ENCODE peak calls at places on chromosomes 5 and 9, in five cellular contexts. O is aorta, W is esophagus squamous epithelium, X is ovary, Y is lower lobe of right lung. H is an unnamed sample.

GRCh38 chr5:168883253-168883880 is 304.2 kb upstream of the PANK3 start:
- DNase-seq in O (no peak), W (no peak), X (no peak), Y (no peak), H (no peak)

GRCh38 chr5:136006164-136006563 is 22.6 kb upstream of the TGFBI start:
- DNase-seq in O (no peak), W (no peak), X (no peak), Y (no peak), H (no peak)

GRCh38 chr5:64180661-64181343 is 15.2 kb downstream of the RNF180 start:
- DNase-seq in O (no peak), W (no peak), X (no peak), Y (no peak), H (no peak)

GRCh38 chr5:172680921-172681320 is 39.9 kb downstream of the NEURL1B start:
- DNase-seq in O (peak; percentile 23), W (no peak), X (no peak), Y (no peak), H (no peak)

GRCh38 chr5:69032009-69032408 is 61.8 kb upstream of the SLC30A5 start:
- DNase-seq in O (no peak), W (no peak), X (no peak), Y (no peak), H (no peak)

GRCh38 chr5:179617930-179618329 is 5.5 kb downstream of the HNRNPH1 start:
- DNase-seq in O (no peak), W (no peak), X (no peak), Y (no peak), H (no peak)

GRCh38 chr9:86350006-86350755 is 4.0 kb downstream of the TUT7 start:
- DNase-seq in O (no peak), W (no peak), X (no peak), Y (no peak), H (no peak)

GRCh38 chr9:137396227-137396626 is 26.7 kb downstream of the EXD3 start:
- DNase-seq in O (no peak), W (no peak), X (no peak), Y (no peak), H (no peak)

GRCh38 chr9:136081113-136081825 is 13.8 kb downstream of the NACC2 start:
- DNase-seq in O (peak; percentile 48), W (no peak), X (peak; percentile 17), Y (peak; percentile 51), H (no peak)

GRCh38 chr5:16626696-16627264 is 10.0 kb upstream of the RETREG1 start:
- DNase-seq in O (no peak), W (no peak), X (no peak), Y (no peak), H (no peak)

GRCh38 chr5:168227001-168227400 is 64.4 kb upstream of the WWC1 start:
- DNase-seq in O (no peak), W (no peak), X (no peak), Y (no peak), H (peak; percentile 51)

GRCh38 chr9:114503522-114504340 is 1.5 kb downstream of the WHRN start:
- DNase-seq in O (no peak), W (no peak), X (no peak), Y (no peak), H (no peak)

GRCh38 chr5:135824541-135825041 is 9.9 kb upstream of the SLC25A48 start:
- DNase-seq in O (no peak), W (no peak), X (no peak), Y (no peak), H (no peak)

GRCh38 chr9:18979367-18979766 is 53.6 kb downstream of the SAXO1 start:
- DNase-seq in O (no peak), W (no peak), X (no peak), Y (no peak), H (peak; percentile 8)

GRCh38 chr5:6733411-6734242 is 20.4 kb downstream of the TENT4A start:
- DNase-seq in O (no peak), W (no peak), X (peak; percentile 13), Y (no peak), H (no peak)

GRCh38 chr5:61538722-61539501 is 206.9 kb downstream of the ZSWIM6 start:
- DNase-seq in O (no peak), W (no peak), X (no peak), Y (no peak), H (peak; percentile 40)

GRCh38 chr9:89961616-89962341 is 357.0 kb downstream of the GADD45G start:
- DNase-seq in O (no peak), W (no peak), X (no peak), Y (no peak), H (no peak)

GRCh38 chr5:176803027-176803942 is 7.1 kb upstream of the UNC5A start:
- DNase-seq in O (no peak), W (no peak), X (no peak), Y (no peak), H (no peak)

GRCh38 chr5:108451269-108451668 is 69.4 kb upstream of the FBXL17 start:
- DNase-seq in O (no peak), W (no peak), X (no peak), Y (no peak), H (no peak)

GRCh38 chr9:136659861-136660784 is 2.6 kb upstream of the EGFL7 start:
- DNase-seq in O (no peak), W (no peak), X (no peak), Y (no peak), H (no peak)

GRCh38 chr5:173324115-173325001 is 3.9 kb downstream of the STC2 start:
- DNase-seq in O (peak; percentile 88), W (no peak), X (peak; percentile 91), Y (peak; percentile 72), H (no peak)

GRCh38 chr5:173735171-173735570 is 118.7 kb upstream of the BOD1 start:
- DNase-seq in O (no peak), W (no peak), X (no peak), Y (no peak), H (no peak)

GRCh38 chr9:137666950-137667670 is 48.3 kb downstream of the EHMT1 start:
- DNase-seq in O (no peak), W (no peak), X (no peak), Y (no peak), H (no peak)

GRCh38 chr5:152499816-152500575 is 94.9 kb upstream of the NMUR2 start:
- DNase-seq in O (no peak), W (no peak), X (no peak), Y (no peak), H (no peak)

GRCh38 chr9:652896-653295 is 188.6 kb upstream of the DMRT1 start:
- DNase-seq in O (no peak), W (no peak), X (no peak), Y (no peak), H (no peak)

GRCh38 chr5:154646841-154647759 is 108.1 kb upstream of the LARP1 start:
- DNase-seq in O (peak; percentile 51), W (no peak), X (no peak), Y (peak; percentile 77), H (peak; percentile 20)

GRCh38 chr5:168023190-168023589 is 268.3 kb upstream of the WWC1 start:
- DNase-seq in O (no peak), W (no peak), X (peak; percentile 23), Y (no peak), H (no peak)

GRCh38 chr5:97355775-97356174 is 172.7 kb upstream of the RIOK2 start:
- DNase-seq in O (no peak), W (no peak), X (no peak), Y (no peak), H (no peak)

GRCh38 chr9:98142925-98143481 is 24.0 kb upstream of the TRIM14 start:
- DNase-seq in O (no peak), W (no peak), X (no peak), Y (no peak), H (no peak)

GRCh38 chr9:98142182-98142924 is 23.3 kb upstream of the TRIM14 start:
- DNase-seq in O (no peak), W (no peak), X (no peak), Y (peak; percentile 95), H (peak; percentile 52)

GRCh38 chr9:98146101-98146991 is 27.3 kb upstream of the TRIM14 start:
- DNase-seq in O (no peak), W (no peak), X (no peak), Y (peak; percentile 96), H (peak; percentile 83)

GRCh38 chr9:98144076-98144475 is 25.1 kb upstream of the TRIM14 start:
- DNase-seq in O (no peak), W (no peak), X (no peak), Y (no peak), H (no peak)

GRCh38 chr9:98144631-98145030 is 25.6 kb upstream of the TRIM14 start:
- DNase-seq in O (no peak), W (no peak), X (no peak), Y (no peak), H (no peak)
- H3K27ac ChIP-seq in O (no peak overlapping the region), W (peak overlapping the region; percentile 89), X (no peak overlapping the region), Y (peak overlapping the region; percentile 87), H (peak overlapping the region; percentile 99)

DNA sequence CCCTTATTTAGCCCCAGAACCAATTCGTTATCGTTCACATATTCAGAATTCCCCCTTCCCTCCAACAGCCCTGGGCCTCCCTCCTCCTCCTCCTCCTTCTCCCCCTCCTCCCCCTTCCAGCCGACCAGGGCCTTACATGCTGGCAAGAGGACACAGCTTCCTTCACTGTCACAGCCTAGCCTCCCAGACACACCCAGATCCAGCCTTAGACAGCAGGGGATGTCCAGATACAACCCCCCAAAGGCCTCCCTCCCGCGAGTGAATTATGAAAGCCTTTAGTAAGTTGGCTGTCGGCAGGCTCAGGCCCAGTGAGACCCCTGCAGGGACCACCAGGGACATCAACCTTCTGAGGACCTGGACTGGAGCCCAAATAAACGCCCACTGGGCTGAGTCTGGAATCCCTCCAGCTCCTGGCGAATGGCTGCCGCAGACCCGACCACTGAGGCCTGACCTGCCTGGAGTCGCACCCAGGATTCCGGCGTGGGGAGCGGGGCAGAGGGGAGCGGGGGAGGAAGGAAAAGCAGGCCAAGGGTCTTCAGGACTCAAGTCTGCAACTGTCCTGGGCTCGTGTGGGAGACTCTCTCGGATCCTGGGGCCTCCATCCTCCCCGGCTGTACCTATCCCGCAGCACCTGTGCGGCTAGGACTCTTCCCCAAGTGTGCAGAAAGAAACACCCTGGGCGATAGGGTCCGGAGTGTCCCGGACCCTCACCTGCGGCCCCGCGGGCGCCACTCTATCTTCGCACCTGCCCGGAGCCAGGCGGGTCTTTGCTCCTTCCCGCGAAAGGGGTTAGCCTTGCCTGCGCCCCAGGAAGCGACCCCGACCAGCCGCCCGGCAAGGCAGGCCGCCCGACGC is 735 bp downstream of the SEPTIN8 start:
- DNase-seq in O (peak; percentile 60), W (no peak), X (peak; percentile 53), Y (no peak), H (no peak)
- H3K27ac ChIP-seq in O (peak overlapping the region; percentile 83), W (peak overlapping the region; percentile 85), X (peak overlapping the region; percentile 67), Y (peak overlapping the region; percentile 88), H (peak overlapping the region; percentile 17)

DNA sequence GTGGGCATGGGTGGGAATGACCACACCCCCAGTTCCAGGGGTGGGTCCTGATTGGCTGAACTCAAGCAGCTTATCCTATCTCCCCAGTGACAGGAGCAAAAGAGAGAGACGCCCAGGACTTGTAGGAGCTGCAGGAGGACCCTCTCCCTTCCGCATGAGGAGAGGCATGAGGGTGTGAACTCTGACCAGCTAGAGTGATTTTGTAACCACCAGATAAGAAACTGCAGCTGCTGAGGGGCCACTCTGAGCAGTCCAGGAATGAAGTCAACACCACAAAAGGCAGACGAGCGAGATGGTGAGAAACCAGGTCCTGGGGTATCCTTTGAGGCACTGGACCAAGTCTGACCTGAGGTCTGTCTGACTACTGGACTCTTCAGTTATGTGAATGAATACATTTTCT is 521.9 kb downstream of the BNC2 start:
- DNase-seq in O (no peak), W (no peak), X (no peak), Y (no peak), H (no peak)
- H3K27ac ChIP-seq in O (no peak overlapping the region), W (no peak overlapping the region), X (no peak overlapping the region), Y (no peak overlapping the region), H (no peak overlapping the region)

DNA sequence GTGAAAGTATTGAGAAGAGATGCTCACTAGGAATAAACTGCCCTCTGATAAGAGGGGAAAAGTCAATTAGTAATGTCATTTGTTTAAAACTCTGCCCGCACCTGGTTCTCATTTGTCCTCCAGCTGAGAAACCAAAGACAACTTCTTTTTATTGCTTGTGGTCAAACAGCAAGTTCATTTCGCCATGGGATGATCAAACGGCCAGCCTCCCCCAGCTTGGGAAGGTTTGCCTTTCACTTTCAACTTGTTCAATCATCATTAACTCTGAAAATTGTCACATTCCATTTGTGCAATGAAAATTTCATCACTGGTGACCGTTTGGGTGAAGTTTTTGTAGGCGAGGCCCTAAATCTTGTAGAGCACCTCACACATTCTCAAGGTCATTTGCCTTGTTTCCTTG is 117.8 kb downstream of the MARCHF3 start:
- DNase-seq in O (no peak), W (no peak), X (no peak), Y (no peak), H (no peak)
- H3K27ac ChIP-seq in O (no peak overlapping the region), W (no peak overlapping the region), X (no peak overlapping the region), Y (no peak overlapping the region), H (no peak overlapping the region)

H was measured in epithelial cell of prostate.